ENCODE peak calls at places on chromosomes 3 and 15, in eight cellular contexts. Q is AG08395; M is stimulated activated CD8-positive, alpha-beta memory T cell treated with anti-CD3 and anti-CD28 coated beads, Interleukin-15, amount 100 ng/mL, for 24 hours; U is mucosa of descending colon; S is activated CD4-positive, CD25-positive, alpha-beta regulatory T cell treated with anti-CD3 and anti-CD28 coated beads, Interleukin-2, amount 50 U/mL, for 16 hours; V is GM12878; K is G401; B is OCI-LY7. L is an unnamed sample.

GRCh38 chr3:115999598-115999997 is 376.3 kb downstream of the GAP43 start:
- DNase-seq in Q (no peak), U (no peak), S (no peak), B (no peak), M (no peak), V (no peak), K (peak), L (no peak)

GRCh38 chr3:46196261-46196957 is 11.7 kb downstream of the CCR1 start:
- DNase-seq in K (no peak), B (no peak), S (no peak), U (no peak), Q (no peak), V (no peak), M (no peak), L (no peak)

GRCh38 chr3:33030802-33031201 is 66.1 kb downstream of the GLB1 start:
- DNase-seq in S (no peak), Q (no peak), U (no peak), B (no peak), K (no peak), V (no peak), M (no peak), L (no peak)

GRCh38 chr15:51634591-51635198 is 12.1 kb upstream of the DMXL2 start:
- DNase-seq in V (no peak), U (no peak), S (no peak), M (no peak), B (no peak), K (no peak), Q (no peak), L (no peak)

GRCh38 chr3:21781371-21781770 is 30.4 kb upstream of the ZNF385D start:
- DNase-seq in M (no peak), K (no peak), B (no peak), V (no peak), U (no peak), S (no peak), Q (no peak), L (no peak)

GRCh38 chr3:156489462-156489911 is 65.4 kb downstream of the SSR3 start:
- DNase-seq in U (no peak), M (no peak), Q (peak), K (no peak), B (no peak), V (peak), S (no peak), L (no peak)

GRCh38 chr3:31275038-31275562 is 257.6 kb upstream of the STT3B start:
- DNase-seq in V (no peak), B (no peak), K (no peak), Q (peak), U (no peak), M (no peak), S (no peak), L (peak)

GRCh38 chr15:49621327-49622210 is 721 bp downstream of the DTWD1 start:
- DNase-seq in U (no peak), B (peak), S (no peak), Q (no peak), V (no peak), M (no peak), K (peak), L (no peak)

GRCh38 chr3:102205647-102206046 is 229.2 kb upstream of the ZPLD1 start:
- DNase-seq in B (no peak), M (no peak), K (no peak), V (no peak), Q (no peak), S (no peak), U (no peak), L (peak)

GRCh38 chr3:45084361-45084760 is 58.3 kb downstream of the CLEC3B start:
- DNase-seq in B (no peak), Q (no peak), K (no peak), U (no peak), V (no peak), M (no peak), S (no peak), L (no peak)

GRCh38 chr3:99866167-99866810 is 48.6 kb downstream of the CMSS1 start:
- DNase-seq in S (no peak), V (peak), B (no peak), U (no peak), K (no peak), Q (peak), M (no peak), L (no peak)

GRCh38 chr3:67531149-67532101 is 123.0 kb downstream of the SUCLG2 start:
- DNase-seq in U (no peak), K (no peak), Q (peak), V (no peak), M (no peak), S (no peak), B (no peak), L (no peak)

L was measured in body of pancreas.